ENCODE peak calls at places on chromosome 13, in four cellular contexts. I is WTC11, Q is GM10248, F is fibroblast of pulmonary artery. T is an unnamed sample.

GRCh38 chr13:97225533-97225932 is 3.4 kb downstream of the MBNL2 start:
- DNase-seq in Q (no peak), F (no peak), I (no peak), T (no peak)

GRCh38 chr13:113151745-113152707 is 6.4 kb upstream of the PROZ start:
- DNase-seq in Q (no peak), I (no peak), F (peak), T (no peak)

GRCh38 chr13:112940236-112940635 is 28.8 kb upstream of the MCF2L start:
- DNase-seq in Q (no peak), I (no peak), F (no peak), T (no peak)

GRCh38 chr13:20311022-20311421 is 78.9 kb upstream of the GJB6 start:
- DNase-seq in I (no peak), Q (no peak), F (no peak), T (no peak)

GRCh38 chr13:39468306-39468705 is 134.7 kb downstream of the LHFPL6 start:
- DNase-seq in I (no peak), Q (no peak), F (no peak), T (no peak)

GRCh38 chr13:24039621-24040475 is 120.7 kb upstream of the SPATA13 start:
- DNase-seq in Q (peak), I (no peak), F (no peak), T (no peak)

GRCh38 chr13:76016799-76017198 is 380.7 kb downstream of the LMO7 start:
- DNase-seq in I (peak), F (peak), Q (peak), T (peak)

GRCh38 chr13:30864352-30865130 is 41.5 kb upstream of the MEDAG start:
- DNase-seq in I (no peak), Q (no peak), F (peak), T (no peak)

GRCh38 chr13:39417131-39417530 is 185.9 kb downstream of the LHFPL6 start:
- DNase-seq in Q (no peak), I (peak), F (peak), T (peak)

GRCh38 chr13:30711837-30712236 is 23.5 kb upstream of the ALOX5AP start:
- DNase-seq in Q (no peak), I (no peak), F (no peak), T (no peak)

GRCh38 chr13:113608967-113609533 is 24.5 kb downstream of the TFDP1 start:
- DNase-seq in I (no peak), F (no peak), Q (no peak), T (no peak)

GRCh38 chr13:42981317-42981716 is 10.7 kb downstream of the EPSTI1 start:
- DNase-seq in F (peak), I (no peak), Q (no peak), T (no peak)

GRCh38 chr13:91406619-91407018 is 8.2 kb downstream of the GPC5 start:
- DNase-seq in I (peak), Q (peak), F (peak), T (no peak)

GRCh38 chr13:35855531-35856019 is 275.6 kb downstream of the DCLK1 start:
- DNase-seq in I (peak), Q (no peak), F (peak), T (peak)

GRCh38 chr13:43003010-43003409 is 11.0 kb upstream of the EPSTI1 start:
- DNase-seq in I (no peak), F (no peak), Q (no peak), T (no peak)

GRCh38 chr13:20664304-20664703 is 39.2 kb upstream of the IL17D start:
- DNase-seq in I (no peak), F (no peak), Q (no peak), T (no peak)

GRCh38 chr13:113413898-113414282 is 39.4 kb downstream of the ADPRHL1 start:
- DNase-seq in Q (no peak), F (no peak), I (no peak), T (no peak)

GRCh38 chr13:51785592-51786424 is 18.2 kb downstream of the DHRS12 start:
- DNase-seq in F (peak), Q (no peak), I (no peak), T (no peak)

GRCh38 chr13:37602743-37603381 is 4.3 kb upstream of the POSTN start:
- DNase-seq in F (peak), I (no peak), Q (no peak), T (no peak)

GRCh38 chr13:37608750-37609339 is 10.3 kb upstream of the POSTN start:
- DNase-seq in Q (no peak), F (peak), I (no peak), T (no peak)
- TF ChIP-seq CTCF in Q (peak), F (peak), I (no peak), T (peak)

GRCh38 chr13:45269204-45269603 is 68.4 kb upstream of the KCTD4 start:
- DNase-seq in I (no peak), Q (no peak), F (peak), T (no peak)
- TF ChIP-seq CTCF in I (no peak), Q (no peak), F (no peak), T (no peak)

GRCh38 chr13:99086149-99086868 is 108.4 kb upstream of the DOCK9 start:
- DNase-seq in F (peak), Q (peak), I (peak), T (peak)
- TF ChIP-seq CTCF in F (no peak), Q (no peak), I (no peak), T (no peak)

GRCh38 chr13:77022341-77022740 is 4.6 kb downstream of the FBXL3 start:
- DNase-seq in F (peak), Q (no peak), I (no peak), T (no peak)
- TF ChIP-seq CTCF in F (no peak), Q (no peak), I (no peak), T (no peak)

DNA sequence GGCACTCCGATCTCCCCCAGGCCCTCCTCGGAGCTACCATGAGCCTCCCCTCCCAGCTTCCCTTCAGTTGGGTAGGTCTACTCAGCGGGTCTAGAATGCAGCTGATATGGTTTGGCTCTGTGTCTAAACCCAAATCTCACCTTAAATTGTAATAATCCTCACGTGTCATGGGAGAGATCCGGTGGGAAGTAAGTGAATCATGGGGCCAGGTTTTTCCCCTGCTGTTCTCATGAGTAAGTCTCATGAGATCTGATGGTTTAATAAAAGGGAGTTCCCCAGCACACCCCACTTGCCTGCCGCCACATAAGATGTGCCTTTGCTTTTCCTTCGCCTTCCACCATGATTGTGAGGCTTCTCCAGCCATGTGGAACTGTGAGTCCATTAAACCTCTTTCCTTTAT is 14.5 kb upstream of the DOCK9 start:
- DNase-seq in Q (no peak), I (no peak), F (no peak), T (no peak)
- TF ChIP-seq CTCF in Q (no peak), I (no peak), F (no peak), T (no peak)

DNA sequence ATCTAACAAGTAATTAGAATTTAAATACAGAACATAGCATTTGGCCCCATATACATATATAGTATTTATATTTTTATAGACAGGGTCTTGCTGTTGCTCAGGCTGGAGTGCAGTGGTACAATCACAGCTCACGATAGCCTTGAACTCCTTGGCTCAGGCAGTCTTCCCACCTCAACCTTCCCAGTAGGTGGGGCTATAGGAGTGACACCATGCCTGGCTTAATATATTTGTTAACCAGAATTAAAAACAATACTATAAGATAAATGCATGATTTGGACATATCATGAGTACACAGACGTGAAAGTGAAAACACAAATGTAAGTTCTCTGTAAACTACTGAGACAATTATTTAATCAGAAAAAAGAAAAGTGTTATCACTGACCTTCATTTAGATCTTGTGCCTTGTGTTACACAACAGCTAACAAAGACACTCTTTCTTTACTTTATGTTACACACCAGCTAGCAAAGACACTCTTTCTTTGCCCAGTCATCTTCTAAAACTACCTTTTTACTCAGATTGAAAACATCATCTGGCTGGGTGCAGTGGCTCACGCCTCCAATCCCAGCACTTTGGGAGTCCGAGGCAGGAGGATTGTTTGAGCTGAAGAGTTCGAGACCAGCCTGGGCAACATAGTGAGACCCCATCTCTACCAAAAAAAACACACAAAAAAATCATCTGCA is 22.6 kb downstream of the CARS2 start:
- DNase-seq in F (peak), Q (no peak), I (no peak), T (no peak)
- TF ChIP-seq CTCF in F (peak), Q (no peak), I (no peak), T (peak)

DNA sequence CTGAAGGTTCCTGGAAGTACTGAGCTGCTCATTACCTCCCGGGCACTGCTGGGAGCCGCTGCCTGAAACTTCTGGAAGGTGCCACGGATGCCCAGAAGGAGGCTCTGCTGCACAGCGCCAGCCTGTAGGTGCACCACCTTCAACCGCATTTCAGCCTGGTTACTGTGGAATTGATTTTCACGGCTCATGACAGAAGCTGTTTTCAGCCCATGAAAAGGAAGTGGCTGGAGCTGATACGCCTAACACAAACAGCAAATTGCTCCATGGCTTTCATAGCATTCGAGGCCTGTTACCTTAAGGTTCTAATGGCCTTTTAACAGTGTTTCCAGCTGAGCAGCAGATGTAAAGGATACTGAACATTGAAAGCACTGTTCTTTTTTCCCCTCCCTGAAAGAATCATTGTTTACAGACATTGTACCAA is 22.0 kb downstream of the GPC6 start:
- DNase-seq in Q (no peak), F (peak), I (peak), T (peak)
- TF ChIP-seq CTCF in Q (no peak), F (peak), I (no peak), T (peak)